ENCODE peak calls at places on chromosomes 1 and 21, in ten cellular contexts. C is K562; P is stimulated activated CD8-positive, alpha-beta memory T cell treated with anti-CD3 and anti-CD28 coated beads, Interleukin-7, amount 100 ng/mL, for 48 hours; L is hypothalamus; D is HT-29; O is activated CD4-positive, alpha-beta T cell treated with anti-CD3 and anti-CD28 coated beads, Interleukin-2, amount 50 U/mL, for 24 hours; I is lower lobe of right lung; G is SK-N-MC; F is NCI-H2081; R is activated T-cell treated with anti-CD3 and anti-CD28 coated beads, Interleukin-2, amount 50 U/mL, for 72 hours. Q is an unnamed sample.
A peak's percentile ranks its signal among the peaks of the same experiment; 100 is the strongest.

GRCh38 chr1:171715813-171716251 is 26.0 kb downstream of the VAMP4 start:
- DNase-seq in C (no peak), P (no peak), L (no peak), D (peak; percentile 55), O (no peak), I (no peak), G (peak; percentile 30), F (no peak), R (no peak), Q (peak; percentile 68)

GRCh38 chr1:216183007-216183406 is 240.2 kb downstream of the USH2A start:
- DNase-seq in C (no peak), P (no peak), L (no peak), D (no peak), O (no peak), I (no peak), G (no peak), F (peak; percentile 19), R (no peak), Q (peak; percentile 74)

GRCh38 chr1:100581096-100581705 is 43.3 kb downstream of the GPR88 start:
- DNase-seq in C (no peak), P (no peak), L (no peak), D (no peak), O (no peak), I (no peak), G (no peak), F (no peak), R (no peak), Q (no peak)

GRCh38 chr1:157181258-157181657 is 43.1 kb upstream of the ETV3 start:
- DNase-seq in C (no peak), P (no peak), L (no peak), D (no peak), O (no peak), I (no peak), G (no peak), F (no peak), R (no peak), Q (no peak)

GRCh38 chr1:167083066-167083682 is 7.0 kb downstream of the GPA33 start:
- DNase-seq in C (no peak), P (no peak), L (no peak), D (peak; percentile 71), O (no peak), I (no peak), G (no peak), F (peak; percentile 75), R (no peak), Q (no peak)

GRCh38 chr1:204102719-204103118 is 29.8 kb downstream of the SOX13 start:
- DNase-seq in C (no peak), P (no peak), L (no peak), D (peak; percentile 45), O (no peak), I (no peak), G (no peak), F (no peak), R (no peak), Q (no peak)

GRCh38 chr1:66705100-66705499 is 47.2 kb upstream of the DYNLT5 start:
- DNase-seq in C (no peak), P (no peak), L (no peak), D (no peak), O (no peak), I (no peak), G (peak; percentile 99), F (no peak), R (no peak), Q (peak; percentile 55)

GRCh38 chr21:17848228-17848627 is 29.1 kb upstream of the C21orf91 start:
- DNase-seq in C (no peak), P (no peak), L (no peak), D (no peak), O (no peak), I (no peak), G (no peak), F (no peak), R (peak; percentile 1), Q (peak; percentile 79)

GRCh38 chr1:59638172-59638800 is 176.5 kb upstream of the HOOK1 start:
- DNase-seq in C (no peak), P (no peak), L (no peak), D (peak; percentile 60), O (no peak), I (no peak), G (no peak), F (no peak), R (no peak), Q (peak; percentile 78)

GRCh38 chr1:59919742-59920141 is 6.8 kb downstream of the CYP2J2 start:
- DNase-seq in C (no peak), P (no peak), L (no peak), D (no peak), O (no peak), I (no peak), G (no peak), F (no peak), R (no peak), Q (no peak)

GRCh38 chr1:33310702-33311101 is 10.2 kb downstream of the A3GALT2 start:
- DNase-seq in C (no peak), P (no peak), L (no peak), D (no peak), O (no peak), I (no peak), G (no peak), F (no peak), R (no peak), Q (no peak)

GRCh38 chr1:3460653-3461237 is 6.3 kb downstream of the ARHGEF16 start:
- DNase-seq in C (no peak), P (no peak), L (no peak), D (peak; percentile 34), O (no peak), I (no peak), G (no peak), F (no peak), R (no peak), Q (no peak)

GRCh38 chr1:183024352-183025337 is 1.4 kb downstream of the LAMC1 start:
- DNase-seq in C (no peak), P (no peak), L (no peak), D (peak; percentile 42), O (no peak), I (no peak), G (no peak), F (peak; percentile 46), R (no peak), Q (peak; percentile 46)

GRCh38 chr1:22639286-22639685 is 2.9 kb downstream of the C1QA start:
- DNase-seq in C (peak; percentile 77), P (no peak), L (no peak), D (no peak), O (no peak), I (no peak), G (no peak), F (no peak), R (no peak), Q (peak; percentile 28)

GRCh38 chr1:2312589-2313301 is 78.6 kb downstream of the MORN1 start:
- DNase-seq in C (no peak), P (no peak), L (no peak), D (no peak), O (no peak), I (no peak), G (no peak), F (no peak), R (no peak), Q (peak; percentile 10)

GRCh38 chr1:213641312-213641711 is 346.5 kb upstream of the PROX1 start:
- DNase-seq in C (no peak), P (no peak), L (no peak), D (no peak), O (no peak), I (no peak), G (no peak), F (no peak), R (no peak), Q (no peak)

GRCh38 chr1:184753608-184754478 is 815 bp downstream of the EDEM3 start:
- DNase-seq in C (peak; percentile 64), P (no peak), L (no peak), D (peak; percentile 55), O (no peak), I (peak; percentile 71), G (no peak), F (peak; percentile 56), R (peak; percentile 59), Q (peak; percentile 64)

GRCh38 chr1:180862305-180862704 is 50.4 kb upstream of the KIAA1614 start:
- DNase-seq in C (no peak), P (no peak), L (no peak), D (no peak), O (no peak), I (no peak), G (no peak), F (no peak), R (no peak), Q (no peak)

GRCh38 chr1:8473892-8474300 is 156.0 kb downstream of the SLC45A1 start:
- DNase-seq in C (no peak), P (no peak), L (no peak), D (no peak), O (no peak), I (no peak), G (no peak), F (peak; percentile 86), R (no peak), Q (no peak)

GRCh38 chr1:29858646-29859045 is 622.3 kb downstream of the PTPRU start:
- DNase-seq in C (no peak), P (no peak), L (no peak), D (no peak), O (no peak), I (no peak), G (no peak), F (no peak), R (no peak), Q (no peak)

Q was measured in adipocyte.